ENCODE peak calls at places on chromosomes 4 and X, in eight cellular contexts. One of them, this sample, is unnamed.
A peak's percentile ranks its signal among the peaks of the same experiment; 100 is the strongest.

GRCh38 chrX:66717926-66718325 is 79.0 kb upstream of the EDA2R start:
- DNase-seq in HepG2: no peak
- DNase-seq in upper lobe of left lung: no peak
- DNase-seq in A549: no peak
- DNase-seq in suprapubic skin: no peak
- DNase-seq in ovary: no peak
- DNase-seq in esophagus muscularis mucosa: no peak
- DNase-seq in H1: no peak
- DNase-seq in this sample: no peak

GRCh38 chr4:186624951-186625350 is 69.6 kb upstream of the MTNR1A start:
- DNase-seq in HepG2: peak; percentile 20
- DNase-seq in upper lobe of left lung: no peak
- DNase-seq in A549: no peak
- DNase-seq in suprapubic skin: no peak
- DNase-seq in ovary: no peak
- DNase-seq in esophagus muscularis mucosa: no peak
- DNase-seq in H1: no peak
- DNase-seq in this sample: no peak

GRCh38 chr4:189304179-189304578 is 636.5 kb upstream of the FRG1 start:
- DNase-seq in HepG2: no peak
- DNase-seq in upper lobe of left lung: no peak
- DNase-seq in A549: no peak
- DNase-seq in suprapubic skin: no peak
- DNase-seq in ovary: no peak
- DNase-seq in esophagus muscularis mucosa: no peak
- DNase-seq in H1: no peak
- DNase-seq in this sample: no peak

GRCh38 chrX:52425710-52426245 is 57.0 kb downstream of the XAGE2 start:
- DNase-seq in HepG2: no peak
- DNase-seq in upper lobe of left lung: no peak
- DNase-seq in A549: no peak
- DNase-seq in suprapubic skin: no peak
- DNase-seq in ovary: no peak
- DNase-seq in esophagus muscularis mucosa: no peak
- DNase-seq in H1: no peak
- DNase-seq in this sample: no peak

GRCh38 chr4:94356444-94356843 is 13.8 kb upstream of the HPGDS start:
- DNase-seq in HepG2: no peak
- DNase-seq in upper lobe of left lung: no peak
- DNase-seq in A549: no peak
- DNase-seq in suprapubic skin: no peak
- DNase-seq in ovary: no peak
- DNase-seq in esophagus muscularis mucosa: no peak
- DNase-seq in H1: no peak
- DNase-seq in this sample: no peak

GRCh38 chr4:182257503-182257902 is 14.3 kb downstream of the TENM3 start:
- DNase-seq in HepG2: no peak
- DNase-seq in upper lobe of left lung: no peak
- DNase-seq in A549: no peak
- DNase-seq in suprapubic skin: no peak
- DNase-seq in ovary: no peak
- DNase-seq in esophagus muscularis mucosa: no peak
- DNase-seq in H1: no peak
- DNase-seq in this sample: no peak

GRCh38 chr4:8615921-8616787 is 23.6 kb downstream of the CPZ start:
- DNase-seq in HepG2: no peak
- DNase-seq in upper lobe of left lung: peak; percentile 46
- DNase-seq in A549: no peak
- DNase-seq in suprapubic skin: peak; percentile 58
- DNase-seq in ovary: peak; percentile 16
- DNase-seq in esophagus muscularis mucosa: no peak
- DNase-seq in H1: no peak
- DNase-seq in this sample: no peak

GRCh38 chr4:6342530-6343293 is 73.1 kb downstream of the WFS1 start:
- DNase-seq in HepG2: no peak
- DNase-seq in upper lobe of left lung: no peak
- DNase-seq in A549: peak; percentile 24
- DNase-seq in suprapubic skin: no peak
- DNase-seq in ovary: no peak
- DNase-seq in esophagus muscularis mucosa: no peak
- DNase-seq in H1: no peak
- DNase-seq in this sample: no peak

GRCh38 chr4:164239976-164240375 is 514.0 kb upstream of the SMIM31 start:
- DNase-seq in HepG2: no peak
- DNase-seq in upper lobe of left lung: no peak
- DNase-seq in A549: no peak
- DNase-seq in suprapubic skin: no peak
- DNase-seq in ovary: no peak
- DNase-seq in esophagus muscularis mucosa: no peak
- DNase-seq in H1: no peak
- DNase-seq in this sample: no peak

GRCh38 chr4:32094987-32095386 is 1374.8 kb downstream of the PCDH7 start:
- DNase-seq in HepG2: no peak
- DNase-seq in upper lobe of left lung: no peak
- DNase-seq in A549: no peak
- DNase-seq in suprapubic skin: no peak
- DNase-seq in ovary: no peak
- DNase-seq in esophagus muscularis mucosa: no peak
- DNase-seq in H1: no peak
- DNase-seq in this sample: no peak

GRCh38 chr4:93018243-93018642 is 714.5 kb downstream of the GRID2 start:
- DNase-seq in HepG2: no peak
- DNase-seq in upper lobe of left lung: no peak
- DNase-seq in A549: no peak
- DNase-seq in suprapubic skin: no peak
- DNase-seq in ovary: no peak
- DNase-seq in esophagus muscularis mucosa: no peak
- DNase-seq in H1: no peak
- DNase-seq in this sample: no peak

GRCh38 chr4:7687796-7688195 is 251.9 kb downstream of the AFAP1 start:
- DNase-seq in HepG2: no peak
- DNase-seq in upper lobe of left lung: no peak
- DNase-seq in A549: no peak
- DNase-seq in suprapubic skin: no peak
- DNase-seq in ovary: no peak
- DNase-seq in esophagus muscularis mucosa: no peak
- DNase-seq in H1: no peak
- DNase-seq in this sample: no peak

GRCh38 chr4:74330295-74330750 is 22.1 kb downstream of the EPGN start:
- DNase-seq in HepG2: no peak
- DNase-seq in upper lobe of left lung: no peak
- DNase-seq in A549: no peak
- DNase-seq in suprapubic skin: no peak
- DNase-seq in ovary: no peak
- DNase-seq in esophagus muscularis mucosa: no peak
- DNase-seq in H1: no peak
- DNase-seq in this sample: no peak

GRCh38 chr4:46124773-46125172 is 919 bp upstream of the GABRG1 start:
- DNase-seq in HepG2: no peak
- DNase-seq in upper lobe of left lung: no peak
- DNase-seq in A549: no peak
- DNase-seq in suprapubic skin: no peak
- DNase-seq in ovary: peak; percentile 40
- DNase-seq in esophagus muscularis mucosa: no peak
- DNase-seq in H1: peak; percentile 61
- DNase-seq in this sample: no peak

DNA sequence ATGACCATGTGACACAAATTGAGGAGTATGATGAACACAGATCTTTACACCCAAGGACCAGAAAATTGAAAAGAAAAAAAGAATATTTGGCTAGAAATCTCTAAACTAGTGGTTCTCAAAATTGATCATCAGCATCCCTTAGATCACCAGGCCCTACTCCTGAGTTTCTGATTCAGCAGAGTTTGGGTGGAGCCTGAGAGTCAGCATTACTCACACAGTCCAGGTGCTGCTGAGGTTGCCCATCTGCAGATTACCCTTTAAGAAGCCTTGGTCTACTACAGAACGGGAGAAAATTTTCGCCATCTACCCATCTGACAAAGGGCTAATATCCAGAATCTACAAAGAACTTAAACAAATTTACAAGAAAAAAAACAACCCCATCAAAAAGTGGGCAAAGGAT is 182.8 kb downstream of the MOSPD2 start:
- DNase-seq in HepG2: no peak
- DNase-seq in upper lobe of left lung: no peak
- DNase-seq in A549: no peak
- DNase-seq in suprapubic skin: no peak
- DNase-seq in ovary: no peak
- DNase-seq in esophagus muscularis mucosa: no peak
- DNase-seq in H1: no peak
- DNase-seq in this sample: no peak
- TF ChIP-seq EP300 in HepG2: no peak
- TF ChIP-seq EP300 in upper lobe of left lung: no peak
- TF ChIP-seq EP300 in A549: no peak
- TF ChIP-seq EP300 in suprapubic skin: no peak
- TF ChIP-seq EP300 in ovary: no peak
- TF ChIP-seq EP300 in esophagus muscularis mucosa: no peak
- TF ChIP-seq EP300 in H1: no peak
- TF ChIP-seq EP300 in this sample: no peak

GRCh38 chrX:47992093-47992375 is 11.8 kb downstream of the ZNF182 start:
- DNase-seq in HepG2: no peak
- DNase-seq in upper lobe of left lung: no peak
- DNase-seq in A549: no peak
- DNase-seq in suprapubic skin: no peak
- DNase-seq in ovary: no peak
- DNase-seq in esophagus muscularis mucosa: no peak
- DNase-seq in H1: no peak
- DNase-seq in this sample: no peak

GRCh38 chrX:47992669-47993068 is 11.1 kb downstream of the ZNF182 start:
- DNase-seq in HepG2: no peak
- DNase-seq in upper lobe of left lung: no peak
- DNase-seq in A549: no peak
- DNase-seq in suprapubic skin: no peak
- DNase-seq in ovary: no peak
- DNase-seq in esophagus muscularis mucosa: no peak
- DNase-seq in H1: no peak
- DNase-seq in this sample: no peak

GRCh38 chrX:47991263-47992092 is 12.3 kb downstream of the ZNF182 start:
- DNase-seq in HepG2: no peak
- DNase-seq in upper lobe of left lung: no peak
- DNase-seq in A549: no peak
- DNase-seq in suprapubic skin: no peak
- DNase-seq in ovary: no peak
- DNase-seq in esophagus muscularis mucosa: no peak
- DNase-seq in H1: no peak
- DNase-seq in this sample: no peak
- H3K9me3 ChIP-seq in HepG2: no peaks in the 10 kb centered on the region
- H3K9me3 ChIP-seq in upper lobe of left lung: peaks cover 1% of the 10 kb centered on the region
- H3K9me3 ChIP-seq in A549: peaks cover 57% of the 10 kb centered on the region
- H3K9me3 ChIP-seq in suprapubic skin: no peaks in the 10 kb centered on the region
- H3K9me3 ChIP-seq in ovary: no peaks in the 10 kb centered on the region
- H3K9me3 ChIP-seq in esophagus muscularis mucosa: no peaks in the 10 kb centered on the region
- H3K9me3 ChIP-seq in H1: no peaks in the 10 kb centered on the region
- H3K9me3 ChIP-seq in this sample: no peaks in the 10 kb centered on the region

GRCh38 chr4:54063224-54063623 is 1.2 kb downstream of the CHIC2 start:
- DNase-seq in HepG2: peak; percentile 52
- DNase-seq in upper lobe of left lung: no peak
- DNase-seq in A549: no peak
- DNase-seq in suprapubic skin: no peak
- DNase-seq in ovary: no peak
- DNase-seq in esophagus muscularis mucosa: no peak
- DNase-seq in H1: no peak
- DNase-seq in this sample: no peak

GRCh38 chr4:54066088-54066415 is 1.6 kb upstream of the CHIC2 start:
- DNase-seq in HepG2: no peak
- DNase-seq in upper lobe of left lung: no peak
- DNase-seq in A549: no peak
- DNase-seq in suprapubic skin: no peak
- DNase-seq in ovary: no peak
- DNase-seq in esophagus muscularis mucosa: no peak
- DNase-seq in H1: no peak
- DNase-seq in this sample: no peak

GRCh38 chr4:54063737-54064316 is 578 bp downstream of the CHIC2 start:
- DNase-seq in HepG2: peak; percentile 24
- DNase-seq in upper lobe of left lung: no peak
- DNase-seq in A549: peak; percentile 22
- DNase-seq in suprapubic skin: peak; percentile 81
- DNase-seq in ovary: peak; percentile 67
- DNase-seq in esophagus muscularis mucosa: no peak
- DNase-seq in H1: no peak
- DNase-seq in this sample: peak; percentile 41

GRCh38 chr4:54065282-54066087 is 1.1 kb upstream of the CHIC2 start:
- DNase-seq in HepG2: no peak
- DNase-seq in upper lobe of left lung: no peak
- DNase-seq in A549: no peak
- DNase-seq in suprapubic skin: no peak
- DNase-seq in ovary: no peak
- DNase-seq in esophagus muscularis mucosa: no peak
- DNase-seq in H1: no peak
- DNase-seq in this sample: no peak

GRCh38 chr4:54064317-54065275 is at the start of gene CHIC2:
- DNase-seq in HepG2: peak; percentile 85
- DNase-seq in upper lobe of left lung: peak; percentile 99
- DNase-seq in A549: peak; percentile 90
- DNase-seq in suprapubic skin: peak; percentile 96
- DNase-seq in ovary: peak; percentile 97
- DNase-seq in esophagus muscularis mucosa: peak; percentile 98
- DNase-seq in H1: peak; percentile 94
- DNase-seq in this sample: peak; percentile 96
- H3K4me1 ChIP-seq in HepG2: peaks cover 47% of the 10 kb centered on the region
- H3K4me1 ChIP-seq in upper lobe of left lung: peaks cover 28% of the 10 kb centered on the region
- H3K4me1 ChIP-seq in A549: peaks cover 29% of the 10 kb centered on the region
- H3K4me1 ChIP-seq in suprapubic skin: peaks cover 67% of the 10 kb centered on the region
- H3K4me1 ChIP-seq in ovary: peaks cover 2% of the 10 kb centered on the region
- H3K4me1 ChIP-seq in esophagus muscularis mucosa: peaks cover 57% of the 10 kb centered on the region
- H3K4me1 ChIP-seq in H1: no peaks in the 10 kb centered on the region
- H3K4me1 ChIP-seq in this sample: peaks cover 14% of the 10 kb centered on the region

GRCh38 chrX:54089191-54089590 is 44.9 kb upstream of the PHF8 start:
- DNase-seq in HepG2: no peak
- DNase-seq in upper lobe of left lung: no peak
- DNase-seq in A549: no peak
- DNase-seq in suprapubic skin: no peak
- DNase-seq in ovary: no peak
- DNase-seq in esophagus muscularis mucosa: no peak
- DNase-seq in H1: no peak
- DNase-seq in this sample: no peak

GRCh38 chrX:54087661-54088060 is 43.4 kb upstream of the PHF8 start:
- DNase-seq in HepG2: no peak
- DNase-seq in upper lobe of left lung: no peak
- DNase-seq in A549: no peak
- DNase-seq in suprapubic skin: no peak
- DNase-seq in ovary: no peak
- DNase-seq in esophagus muscularis mucosa: no peak
- DNase-seq in H1: no peak
- DNase-seq in this sample: no peak

GRCh38 chrX:54090880-54091279 is 46.6 kb upstream of the PHF8 start:
- DNase-seq in HepG2: no peak
- DNase-seq in upper lobe of left lung: no peak
- DNase-seq in A549: no peak
- DNase-seq in suprapubic skin: no peak
- DNase-seq in ovary: no peak
- DNase-seq in esophagus muscularis mucosa: no peak
- DNase-seq in H1: no peak
- DNase-seq in this sample: no peak

DNA sequence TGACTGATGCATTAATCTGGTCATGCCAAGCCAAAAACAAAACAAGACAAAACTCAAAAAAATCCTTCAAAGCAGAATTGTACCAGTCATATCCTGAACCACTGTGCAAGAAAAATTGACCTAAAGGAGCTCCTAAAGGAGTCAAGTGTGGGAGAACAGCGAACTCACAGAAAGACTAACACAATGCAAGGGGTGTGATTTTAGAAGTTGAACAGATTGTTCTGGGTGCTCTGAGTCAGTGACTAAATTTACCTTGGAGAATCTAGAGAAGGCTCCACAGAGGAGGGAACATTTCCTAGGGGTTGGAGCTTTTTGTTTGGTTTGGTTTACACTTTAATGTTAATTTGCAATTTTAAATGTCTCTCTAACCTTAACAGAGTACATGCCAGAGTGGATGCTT is 48.9 kb upstream of the PHF8 start:
- DNase-seq in HepG2: no peak
- DNase-seq in upper lobe of left lung: no peak
- DNase-seq in A549: no peak
- DNase-seq in suprapubic skin: no peak
- DNase-seq in ovary: no peak
- DNase-seq in esophagus muscularis mucosa: no peak
- DNase-seq in H1: no peak
- DNase-seq in this sample: no peak
- TF ChIP-seq EP300 in HepG2: no peak
- TF ChIP-seq EP300 in upper lobe of left lung: no peak
- TF ChIP-seq EP300 in A549: no peak
- TF ChIP-seq EP300 in suprapubic skin: no peak
- TF ChIP-seq EP300 in ovary: no peak
- TF ChIP-seq EP300 in esophagus muscularis mucosa: no peak
- TF ChIP-seq EP300 in H1: no peak
- TF ChIP-seq EP300 in this sample: no peak